ENCODE peak calls at places on chromosomes 11 and 22, in four cellular contexts. S, K, C and E are unnamed samples.

GRCh38 chr11:83865636-83866461 is 579.7 kb upstream of the CCDC90B start:
- DNase-seq in S (no peak), K (no peak), C (no peak), E (no peak)

GRCh38 chr11:6623391-6624363 is 4.5 kb upstream of the TPP1 start:
- DNase-seq in S (no peak), K (no peak), C (no peak), E (no peak)

GRCh38 chr22:24162377-24162927 is 18.8 kb upstream of the SUSD2 start:
- DNase-seq in S (no peak), K (no peak), C (no peak), E (peak)

GRCh38 chr22:47251911-47252310 is 489.5 kb downstream of the TBC1D22A start:
- DNase-seq in S (no peak), K (no peak), C (no peak), E (no peak)

GRCh38 chr11:120420572-120420971 is 84.4 kb downstream of the ARHGEF12 start:
- DNase-seq in S (no peak), K (no peak), C (no peak), E (no peak)

GRCh38 chr11:75082601-75083216 is 14.0 kb downstream of the OR2AT4 start:
- DNase-seq in S (no peak), K (no peak), C (no peak), E (no peak)

GRCh38 chr11:19524171-19524671 is 188.4 kb upstream of the NAV2 start:
- DNase-seq in S (no peak), K (peak), C (no peak), E (no peak)

GRCh38 chr11:65649656-65650546 is 12.0 kb downstream of the SIPA1 start:
- DNase-seq in S (no peak), K (no peak), C (no peak), E (no peak)

GRCh38 chr11:116329354-116330090 is 443.3 kb downstream of the BUD13 start:
- DNase-seq in S (no peak), K (no peak), C (no peak), E (no peak)

GRCh38 chr11:96155627-96156378 is 187.2 kb downstream of the MAML2 start:
- DNase-seq in S (peak), K (peak), C (peak), E (peak)

GRCh38 chr11:128499613-128500213 is 87.6 kb downstream of the ETS1 start:
- DNase-seq in S (no peak), K (no peak), C (no peak), E (no peak)

GRCh38 chr11:113623114-113623513 is 83.0 kb downstream of the TMPRSS5 start:
- DNase-seq in S (no peak), K (no peak), C (no peak), E (no peak)

DNA sequence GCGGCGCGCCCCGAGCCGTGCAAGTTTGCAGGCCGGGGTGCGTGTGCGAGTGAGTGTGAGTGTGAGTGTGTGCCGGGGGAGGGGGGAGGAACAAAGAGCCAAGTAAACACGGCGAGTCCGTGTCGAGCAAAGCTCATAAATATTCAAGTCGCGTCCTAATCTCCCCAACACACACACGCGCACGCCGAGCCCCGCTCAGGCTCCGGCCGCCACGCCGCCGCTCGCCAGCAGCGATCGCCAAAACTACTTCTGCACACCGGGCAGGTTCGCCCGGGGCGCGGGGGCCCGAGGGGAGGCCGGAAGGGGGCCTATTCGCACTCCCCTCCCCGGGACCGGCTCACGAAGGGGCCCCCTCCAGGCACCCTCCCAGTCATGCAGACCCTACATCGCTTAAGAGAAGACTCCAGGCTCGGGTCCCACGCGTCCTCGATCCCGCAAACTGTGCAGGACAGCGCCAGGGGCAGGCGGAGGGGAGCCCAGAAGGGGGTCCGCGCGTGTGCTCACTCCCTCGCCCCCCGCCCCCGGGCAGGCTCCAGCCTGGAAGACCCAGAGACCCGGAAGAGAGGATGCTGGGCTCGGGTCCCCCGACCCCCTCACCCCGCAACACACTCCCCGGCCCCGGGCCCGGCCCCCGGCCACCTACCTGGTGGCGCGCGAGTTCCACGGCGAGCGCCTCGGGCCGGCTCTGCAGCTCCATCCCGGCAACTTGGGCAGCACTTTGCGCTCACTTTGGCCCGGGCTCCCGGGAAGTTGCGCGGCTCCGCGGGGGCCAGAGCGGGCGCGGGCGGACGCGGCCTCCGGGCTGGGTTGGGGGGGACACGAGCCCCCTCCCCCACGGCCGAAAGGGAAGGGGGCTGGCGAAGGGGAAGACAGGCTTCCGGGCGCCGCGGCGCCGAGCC is 703 bp downstream of the PHF21B start:
- DNase-seq in S (peak), K (no peak), C (no peak), E (no peak)
- H3K4me3 ChIP-seq in S (peak), K (peak), C (no peak), E (no peak)

GRCh38 chr11:71336996-71337772 is 84.8 kb upstream of the SHANK2 start:
- DNase-seq in S (no peak), K (no peak), C (no peak), E (no peak)

GRCh38 chr11:71338806-71339177 is 86.4 kb upstream of the SHANK2 start:
- DNase-seq in S (no peak), K (no peak), C (no peak), E (no peak)

GRCh38 chr11:71341173-71341572 is 88.8 kb upstream of the SHANK2 start:
- DNase-seq in S (no peak), K (no peak), C (no peak), E (no peak)

GRCh38 chr11:71340076-71340606 is 87.8 kb upstream of the SHANK2 start:
- DNase-seq in S (no peak), K (peak), C (no peak), E (no peak)

GRCh38 chr11:71339178-71339881 is 87.0 kb upstream of the SHANK2 start:
- DNase-seq in S (no peak), K (peak), C (peak), E (no peak)
- TF ChIP-seq CTCF in S (no peak), K (no peak), C (no peak), E (no peak)

DNA sequence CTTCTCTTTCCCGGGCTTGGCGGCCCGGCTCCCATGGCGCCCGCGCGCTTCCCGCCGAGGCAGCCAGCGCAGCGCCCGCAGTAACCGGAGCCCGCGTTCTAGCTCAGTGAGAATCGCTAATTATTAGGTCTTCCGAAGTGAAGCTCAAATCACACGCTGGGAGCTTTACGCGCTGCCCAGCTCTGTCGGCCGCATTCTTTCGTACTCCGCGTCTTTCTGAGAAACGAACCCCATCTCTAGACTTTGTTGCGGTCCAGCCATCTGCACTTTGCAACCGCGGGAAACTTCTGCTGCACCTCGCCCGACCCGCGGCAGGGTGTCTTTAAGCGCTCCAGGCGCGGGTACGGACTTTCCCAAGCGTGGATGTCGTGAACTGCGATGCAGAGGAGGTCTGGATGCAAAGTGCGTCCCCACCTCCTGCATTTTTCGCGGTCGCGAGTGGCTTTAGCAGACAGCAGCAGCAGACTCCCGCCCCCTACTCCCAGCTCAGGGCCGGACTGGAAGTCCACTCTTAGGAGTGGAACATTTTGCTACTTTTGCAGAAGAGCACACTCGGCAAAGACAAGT is 6.0 kb upstream of the PAX6 start:
- DNase-seq in S (peak), K (no peak), C (no peak), E (no peak)
- H3K4me3 ChIP-seq in S (peak), K (peak), C (peak), E (no peak)

GRCh38 chr11:45658292-45658991 is 7.0 kb downstream of the CHST1 start:
- DNase-seq in S (peak), K (peak), C (peak), E (no peak)
- TF ChIP-seq CTCF in S (no peak), K (no peak), C (no peak), E (no peak)